ENCODE peak calls at places on chromosomes 1 and 21, in five cellular contexts. I is adipocyte, Y is GM23248, S is fibroblast of lung, G is neural progenitor cell. P is an unnamed sample. For H3K4me1, the result is how much of the 10 kb centered on the place peaks cover.

GRCh38 chr1:162587761-162588260 is 26.3 kb downstream of the UAP1 start:
- DNase-seq in Y (no peak), G (no peak), I (no peak), S (no peak), P (no peak)

GRCh38 chr1:43660355-43660754 is 10.4 kb downstream of the KDM4A start:
- DNase-seq in I (no peak), G (no peak), S (no peak), Y (no peak), P (no peak)

GRCh38 chr1:210364479-210364878 is 35.8 kb downstream of the HHAT start:
- DNase-seq in S (no peak), Y (no peak), G (no peak), I (no peak), P (no peak)

GRCh38 chr1:22168412-22168973 is 25.6 kb upstream of the WNT4 start:
- DNase-seq in I (no peak), Y (no peak), G (no peak), S (no peak), P (no peak)

GRCh38 chr1:216765346-216766300 is 42.4 kb upstream of the ESRRG start:
- DNase-seq in I (peak), S (no peak), G (peak), Y (peak), P (no peak)

GRCh38 chr1:225973158-225973557 is 26.0 kb downstream of the SDE2 start:
- DNase-seq in G (no peak), I (no peak), S (no peak), Y (no peak), P (no peak)

GRCh38 chr1:119637719-119638118 is 10.3 kb downstream of the ZNF697 start:
- DNase-seq in G (no peak), S (peak), Y (no peak), I (no peak), P (no peak)

GRCh38 chr21:25717491-25718139 is 17.1 kb downstream of the ATP5PF start:
- DNase-seq in S (peak), Y (peak), I (peak), G (no peak), P (peak)

GRCh38 chr1:38064232-38064903 is 17.8 kb upstream of the POU3F1 start:
- DNase-seq in I (peak), G (peak), S (peak), Y (peak), P (peak)

GRCh38 chr1:234114648-234115307 is 210.3 kb downstream of the SLC35F3 start:
- DNase-seq in G (peak), S (peak), I (peak), Y (peak), P (peak)

GRCh38 chr1:153548722-153549695 is at the start of gene S100A3:
- DNase-seq in I (peak), G (no peak), S (peak), Y (peak), P (peak)

GRCh38 chr1:110428961-110429360 is 21.5 kb upstream of the LAMTOR5 start:
- DNase-seq in S (no peak), I (no peak), G (no peak), Y (no peak), P (no peak)

GRCh38 chr1:174794861-174795260 is 204.9 kb upstream of the CACYBP start:
- DNase-seq in G (no peak), Y (no peak), I (no peak), S (no peak), P (no peak)

GRCh38 chr1:12078938-12079861 is 16.1 kb downstream of the TNFRSF8 start:
- DNase-seq in S (peak), G (peak), Y (peak), I (peak), P (no peak)

GRCh38 chr21:37047079-37047478 is 25.8 kb downstream of the PIGP start:
- DNase-seq in S (no peak), I (no peak), Y (no peak), G (no peak), P (no peak)

GRCh38 chr1:73674945-73675561 is 522.9 kb downstream of the LRRIQ3 start:
- DNase-seq in I (peak), S (peak), G (peak), Y (peak), P (no peak)

GRCh38 chr1:109959974-109960744 is 24.4 kb upstream of the AHCYL1 start:
- DNase-seq in I (peak), G (peak), Y (peak), S (peak), P (peak)

GRCh38 chr21:45383111-45383614 is 21.8 kb upstream of the COL18A1 start:
- DNase-seq in I (no peak), S (no peak), G (no peak), Y (no peak), P (no peak)

GRCh38 chr21:36727886-36728285 is 29.0 kb downstream of the SIM2 start:
- DNase-seq in G (peak), I (no peak), S (no peak), Y (no peak), P (no peak)

GRCh38 chr1:153928776-153929432 is 6.1 kb upstream of the GATAD2B start:
- DNase-seq in Y (peak), S (peak), G (no peak), I (peak), P (no peak)

GRCh38 chr1:202207292-202207691 is 13.7 kb downstream of the LGR6 start:
- DNase-seq in S (peak), Y (peak), I (peak), G (peak), P (peak)

GRCh38 chr1:211492511-211493132 is 660 bp upstream of the RD3 start:
- DNase-seq in Y (peak), G (no peak), I (peak), S (no peak), P (no peak)

GRCh38 chr1:6014130-6014999 is 22.1 kb upstream of the NPHP4 start:
- DNase-seq in Y (no peak), G (no peak), I (no peak), S (no peak), P (no peak)

GRCh38 chr1:16152521-16153087 is 3.3 kb downstream of the EPHA2 start:
- DNase-seq in I (peak), S (peak), Y (no peak), G (peak), P (peak)

GRCh38 chr1:237043846-237044636 is 2.1 kb downstream of the RYR2 start:
- DNase-seq in Y (no peak), S (no peak), G (peak), I (no peak), P (no peak)

GRCh38 chr1:38815903-38816627 is 43.5 kb downstream of the RRAGC start:
- DNase-seq in G (no peak), S (no peak), I (no peak), Y (peak), P (no peak)

GRCh38 chr1:111225091-111225490 is 2.4 kb upstream of the CHI3L2 start:
- DNase-seq in G (no peak), S (no peak), I (no peak), Y (no peak), P (no peak)

GRCh38 chr1:41687007-41687406 is 202.5 kb upstream of the EDN2 start:
- DNase-seq in G (no peak), I (no peak), Y (no peak), S (no peak), P (no peak)

GRCh38 chr1:75723989-75724471 is 479 bp upstream of the ACADM start:
- DNase-seq in G (no peak), I (peak), Y (peak), S (peak), P (peak)

GRCh38 chr1:230548357-230548756 is 93.9 kb upstream of the COG2 start:
- DNase-seq in Y (no peak), G (no peak), I (no peak), S (no peak), P (no peak)

GRCh38 chr21:34774750-34775149 is 106.0 kb downstream of the CLIC6 start:
- DNase-seq in I (no peak), G (no peak), S (no peak), Y (no peak), P (no peak)

GRCh38 chr1:45148209-45148608 is 58.2 kb downstream of the ZSWIM5 start:
- DNase-seq in Y (peak), G (no peak), I (no peak), S (no peak), P (no peak)

GRCh38 chr1:13549521-13549920 is 34.1 kb upstream of the PDPN start:
- DNase-seq in G (peak), Y (no peak), S (no peak), I (no peak), P (no peak)

GRCh38 chr1:173864179-173864867 is 3.5 kb downstream of the GAS5 start:
- DNase-seq in S (no peak), I (no peak), Y (peak), G (no peak), P (peak)

GRCh38 chr1:225449261-225449660 is 21.4 kb upstream of the LBR start:
- DNase-seq in G (no peak), S (no peak), Y (no peak), I (no peak), P (no peak)

GRCh38 chr1:42420911-42421585 is 34.8 kb downstream of the ZMYND12 start:
- DNase-seq in Y (peak), I (peak), S (peak), G (peak), P (peak)

GRCh38 chr1:57886376-57886775 is 462.5 kb upstream of the DAB1 start:
- DNase-seq in I (no peak), Y (no peak), S (no peak), G (no peak), P (no peak)

GRCh38 chr1:98086156-98086555 is 165.3 kb upstream of the DPYD start:
- DNase-seq in Y (peak), G (no peak), S (no peak), I (peak), P (peak)
- H3K4me1 ChIP-seq in Y (under half), G (under half), S (under half), I (under half), P (under half)

DNA sequence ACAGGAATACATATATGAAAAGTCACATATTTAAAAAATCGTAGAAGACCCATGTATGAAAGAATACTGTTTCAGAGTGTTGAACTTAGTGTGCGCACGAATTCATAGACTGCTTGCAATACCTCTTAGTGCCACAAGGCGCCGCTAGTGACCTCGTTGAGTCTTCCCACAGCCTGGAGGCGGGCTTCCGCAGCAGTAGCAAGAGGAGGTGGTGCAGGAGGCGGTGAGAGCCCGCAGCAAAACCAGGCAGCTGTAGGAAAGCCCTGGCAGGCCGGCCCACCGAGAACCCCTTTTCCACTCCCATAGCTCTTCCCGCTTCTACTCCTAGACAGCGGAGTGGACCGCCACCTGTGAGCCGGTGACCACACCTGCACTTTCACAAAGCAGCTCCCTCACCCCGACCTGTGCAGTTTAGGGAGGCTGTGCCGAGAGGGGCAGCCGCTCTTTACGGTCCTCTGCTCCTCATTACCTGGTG is 23.5 kb downstream of the MTARC1 start:
- DNase-seq in G (peak), I (peak), Y (peak), S (peak), P (no peak)
- H3K9ac ChIP-seq in G (no peak), I (peak), Y (no peak), S (no peak), P (no peak)

DNA sequence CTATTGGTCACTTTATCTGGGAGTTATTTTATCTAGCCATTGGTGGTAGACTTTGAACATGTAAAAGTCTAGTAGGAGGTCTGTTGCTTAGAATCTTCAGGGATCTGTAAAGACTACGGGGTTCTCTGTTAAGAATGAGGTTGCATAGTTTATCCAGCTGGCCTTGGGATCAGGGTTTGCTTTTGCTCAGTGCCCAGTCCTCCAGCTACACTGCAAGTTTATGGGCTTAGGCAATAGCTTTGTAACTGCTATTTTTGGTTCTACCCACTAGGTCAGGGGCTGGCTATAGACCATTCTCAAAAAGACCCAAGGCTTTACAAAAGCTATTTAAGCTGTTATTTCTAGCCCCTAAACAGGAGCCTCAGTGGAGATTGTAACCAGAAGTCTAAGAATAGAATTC is 9.8 kb downstream of the SH3GLB1 start:
- DNase-seq in I (peak), G (no peak), Y (peak), S (peak), P (no peak)
- H3K4me1 ChIP-seq in I (half or more), G (under half), Y (under half), S (under half), P (under half)

GRCh38 chr1:2180297-2181245 is 14.0 kb downstream of the FAAP20 start:
- DNase-seq in S (no peak), I (no peak), G (no peak), Y (peak), P (no peak)
- H3K9ac ChIP-seq in S (no peak), I (no peak), G (no peak), Y (no peak), P (no peak)

GRCh38 chr21:28865488-28866186 is 127.0 kb downstream of the LTN1 start:
- DNase-seq in G (no peak), Y (peak), S (no peak), I (no peak), P (no peak)
- H3K4me1 ChIP-seq in G (under half), Y (under half), S (under half), I (under half), P (under half)

GRCh38 chr1:198175418-198176170 is 18.8 kb downstream of the NEK7 start:
- DNase-seq in Y (peak), S (peak), G (no peak), I (peak), P (peak)

GRCh38 chr1:198174297-198174696 is 17.5 kb downstream of the NEK7 start:
- DNase-seq in Y (peak), G (no peak), I (peak), S (no peak), P (peak)

GRCh38 chr1:198173832-198174231 is 17.0 kb downstream of the NEK7 start:
- DNase-seq in S (peak), Y (no peak), G (no peak), I (no peak), P (no peak)

GRCh38 chr1:198178615-198179014 is 21.8 kb downstream of the NEK7 start:
- DNase-seq in G (no peak), S (no peak), Y (no peak), I (no peak), P (no peak)

DNA sequence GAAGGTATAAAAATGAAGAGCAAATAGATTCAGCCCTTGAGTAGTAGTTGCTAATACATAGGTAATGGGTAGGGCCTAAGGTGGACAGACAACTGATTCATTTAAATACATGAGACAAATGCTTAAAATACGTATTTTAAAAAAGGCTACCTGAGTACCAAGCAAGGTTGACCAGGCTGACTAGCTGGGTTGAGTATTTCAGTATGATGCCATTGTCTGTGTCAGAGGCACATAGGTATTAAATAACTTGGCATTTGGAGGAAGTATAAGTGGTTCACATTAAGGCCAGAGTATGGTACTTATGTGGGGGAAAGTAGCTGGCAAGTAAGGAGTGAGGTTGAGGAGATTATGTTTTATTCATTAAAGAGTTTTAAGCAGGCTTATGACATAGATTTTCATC is 19.4 kb downstream of the NEK7 start:
- DNase-seq in Y (no peak), G (no peak), S (no peak), I (no peak), P (no peak)
- H3K9ac ChIP-seq in Y (peak), G (no peak), S (no peak), I (no peak), P (no peak)

GRCh38 chr1:27760411-27760810 is 12.6 kb upstream of the STX12 start:
- DNase-seq in G (no peak), S (peak), Y (no peak), I (no peak), P (no peak)
- H3K4me1 ChIP-seq in G (under half), S (under half), Y (under half), I (under half), P (under half)

GRCh38 chr1:30682396-30683275 is 40.7 kb downstream of the MATN1 start:
- DNase-seq in S (no peak), G (no peak), I (no peak), Y (no peak), P (no peak)

GRCh38 chr1:30683699-30684098 is 39.7 kb downstream of the MATN1 start:
- DNase-seq in S (no peak), G (no peak), Y (no peak), I (no peak), P (no peak)

GRCh38 chr1:30684881-30685795 is 38.2 kb downstream of the MATN1 start:
- DNase-seq in G (peak), Y (no peak), S (no peak), I (no peak), P (no peak)

GRCh38 chr1:30685796-30686165 is 37.6 kb downstream of the MATN1 start:
- DNase-seq in G (no peak), I (no peak), Y (no peak), S (no peak), P (no peak)

DNA sequence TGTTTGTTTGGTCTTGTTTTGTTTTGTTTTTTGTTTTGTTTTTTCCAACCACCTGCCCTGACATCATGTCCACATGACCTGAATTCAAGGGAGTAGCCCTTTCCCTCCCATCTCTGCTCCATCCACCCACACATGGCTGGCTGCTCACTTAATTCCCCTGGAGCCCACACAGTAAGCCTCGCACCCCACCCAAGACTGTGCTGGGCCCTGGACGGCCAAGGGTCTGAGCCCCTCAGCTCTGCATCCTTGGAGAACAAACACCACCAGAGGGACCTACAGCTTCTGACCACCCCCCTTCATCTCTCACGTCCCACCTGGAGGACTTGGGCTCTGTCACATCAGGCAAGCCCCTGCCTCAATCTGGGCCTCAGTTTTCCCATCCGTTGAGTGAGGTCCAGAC is 39.1 kb downstream of the MATN1 start:
- DNase-seq in I (no peak), S (no peak), G (no peak), Y (no peak), P (no peak)
- H3K9ac ChIP-seq in I (no peak), S (no peak), G (no peak), Y (no peak), P (no peak)